ENCODE peak calls at places on chromosome 14, in four cellular contexts. Y, L, Q and M are unnamed samples.

GRCh38 chr14:52051251-52051650 is 17.6 kb downstream of the NID2 start:
- DNase-seq in Y (no peak), Q (no peak), L (no peak), M (no peak)

GRCh38 chr14:36826614-36827013 is 165.0 kb downstream of the PAX9 start:
- DNase-seq in Y (no peak), Q (no peak), L (no peak), M (no peak)

GRCh38 chr14:70731447-70732239 is 77.7 kb downstream of the MAP3K9 start:
- DNase-seq in Y (no peak), L (no peak), Q (no peak), M (no peak)

GRCh38 chr14:76655331-76655730 is 105.9 kb upstream of the VASH1 start:
- DNase-seq in L (no peak), Q (no peak), Y (no peak), M (no peak)

GRCh38 chr14:75523771-75524171 is 1.5 kb downstream of the BATF start:
- DNase-seq in Q (no peak), L (no peak), Y (no peak), M (no peak)

GRCh38 chr14:102749393-102749792 is 27.9 kb upstream of the TRAF3 start:
- DNase-seq in L (no peak), Q (no peak), Y (no peak), M (no peak)

GRCh38 chr14:69101331-69101826 is 51.5 kb downstream of the DCAF5 start:
- DNase-seq in L (peak), Y (peak), Q (no peak), M (no peak)

GRCh38 chr14:70698288-70698687 is 56.6 kb downstream of the TTC9 start:
- DNase-seq in Y (peak), L (peak), Q (no peak), M (no peak)

GRCh38 chr14:94560782-94561655 is at the start of gene SERPINA4:
- DNase-seq in L (no peak), Y (no peak), Q (no peak), M (no peak)

GRCh38 chr14:74571441-74571841 is 40.6 kb downstream of the LTBP2 start:
- DNase-seq in L (no peak), Q (no peak), Y (no peak), M (no peak)

DNA sequence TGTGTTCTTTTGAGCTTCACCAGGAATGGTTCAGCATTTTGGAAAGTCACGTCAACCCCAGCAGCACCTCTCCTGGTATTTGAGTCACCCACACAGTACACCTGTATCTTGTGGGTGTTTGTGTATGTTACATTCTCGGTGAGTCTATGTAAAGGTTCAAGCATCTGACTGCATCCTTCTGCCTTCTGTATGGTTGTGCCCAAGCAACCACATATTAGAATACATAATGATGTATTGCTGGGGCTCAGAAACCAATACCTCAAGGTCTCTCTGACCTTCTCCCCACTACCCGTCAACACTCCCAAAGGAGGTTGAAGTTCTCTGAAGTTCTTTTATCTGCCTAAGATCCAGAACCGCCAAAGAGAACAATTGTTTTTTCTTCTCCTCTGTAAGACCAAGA is 9.2 kb upstream of the TMEM229B start:
- DNase-seq in Q (no peak), Y (no peak), L (no peak), M (no peak)
- TF ChIP-seq SPI1 in Q (no peak), Y (no peak), L (no peak), M (no peak)

GRCh38 chr14:103820908-103821307 is 26.5 kb downstream of the PPP1R13B start:
- DNase-seq in L (no peak), Y (no peak), Q (no peak), M (no peak)
- TF ChIP-seq SPI1 in L (no peak), Y (no peak), Q (peak), M (no peak)

GRCh38 chr14:98955741-98956070 is 316.3 kb downstream of the BCL11B start:
- DNase-seq in Y (no peak), Q (no peak), L (no peak), M (no peak)

GRCh38 chr14:98958048-98959031 is 313.7 kb downstream of the BCL11B start:
- DNase-seq in Q (no peak), Y (no peak), L (no peak), M (no peak)

GRCh38 chr14:98956616-98957015 is 315.4 kb downstream of the BCL11B start:
- DNase-seq in Q (no peak), Y (no peak), L (no peak), M (no peak)

GRCh38 chr14:98956181-98956580 is 315.8 kb downstream of the BCL11B start:
- DNase-seq in Y (no peak), Q (no peak), L (no peak), M (no peak)

GRCh38 chr14:98957211-98958047 is 314.6 kb downstream of the BCL11B start:
- DNase-seq in Q (no peak), Y (peak), L (no peak), M (no peak)
- TF ChIP-seq SPI1 in Q (no peak), Y (no peak), L (no peak), M (no peak)

GRCh38 chr14:88937706-88938105 is 113.3 kb downstream of the TTC8 start:
- DNase-seq in Y (no peak), Q (no peak), L (no peak), M (no peak)
- TF ChIP-seq SPI1 in Y (no peak), Q (no peak), L (no peak), M (no peak)

GRCh38 chr14:72595152-72595551 is 298.7 kb downstream of the DPF3 start:
- DNase-seq in Q (no peak), Y (no peak), L (no peak), M (no peak)

GRCh38 chr14:72598328-72598727 is 295.6 kb downstream of the DPF3 start:
- DNase-seq in L (no peak), Y (no peak), Q (no peak), M (peak)

GRCh38 chr14:72599579-72600470 is 294.1 kb downstream of the DPF3 start:
- DNase-seq in Q (no peak), L (peak), Y (no peak), M (no peak)

GRCh38 chr14:72600551-72601330 is 293.2 kb downstream of the DPF3 start:
- DNase-seq in L (no peak), Y (no peak), Q (no peak), M (no peak)

GRCh38 chr14:72597834-72598233 is 296.1 kb downstream of the DPF3 start:
- DNase-seq in L (no peak), Y (no peak), Q (no peak), M (no peak)
- TF ChIP-seq SPI1 in L (no peak), Y (no peak), Q (no peak), M (no peak)

GRCh38 chr14:89176090-89176757 is 240.8 kb downstream of the FOXN3 start:
- DNase-seq in Q (no peak), L (no peak), Y (no peak), M (no peak)

GRCh38 chr14:89166650-89167049 is 250.4 kb downstream of the FOXN3 start:
- DNase-seq in Q (no peak), Y (no peak), L (no peak), M (no peak)

GRCh38 chr14:89167705-89168104 is 249.3 kb downstream of the FOXN3 start:
- DNase-seq in Y (no peak), L (no peak), Q (no peak), M (no peak)

GRCh38 chr14:89171628-89172027 is 245.4 kb downstream of the FOXN3 start:
- DNase-seq in Y (no peak), Q (no peak), L (no peak), M (no peak)

GRCh38 chr14:89171168-89171567 is 245.9 kb downstream of the FOXN3 start:
- DNase-seq in Y (no peak), Q (no peak), L (no peak), M (no peak)
- TF ChIP-seq SPI1 in Y (no peak), Q (no peak), L (no peak), M (no peak)

GRCh38 chr14:32560213-32560857 is 231.2 kb downstream of the AKAP6 start:
- DNase-seq in Y (peak), L (peak), Q (no peak), M (peak)
- TF ChIP-seq SPI1 in Y (no peak), L (no peak), Q (no peak), M (no peak)